ENCODE peak calls at places on chromosome 15, in five cellular contexts. U, T, V, C and K are unnamed samples.
A peak's percentile ranks its signal among the peaks of the same experiment; 100 is the strongest.

GRCh38 chr15:38683382-38684242 is 119.0 kb upstream of the RASGRP1 start:
- DNase-seq in U (peak; percentile 59), T (peak; percentile 27), V (peak; percentile 35), C (peak; percentile 63), K (peak; percentile 16)

GRCh38 chr15:73957276-73957675 is 31.0 kb downstream of the LOXL1 start:
- DNase-seq in U (no peak), T (no peak), V (no peak), C (no peak), K (no peak)

GRCh38 chr15:90681480-90681879 is 35.7 kb upstream of the BLM start:
- DNase-seq in U (peak; percentile 28), T (no peak), V (no peak), C (no peak), K (peak; percentile 96)

GRCh38 chr15:75606711-75607684 is 18.5 kb downstream of the SNUPN start:
- DNase-seq in U (no peak), T (no peak), V (peak; percentile 56), C (no peak), K (peak; percentile 65)

GRCh38 chr15:81294501-81294850 is 29.5 kb downstream of the STARD5 start:
- DNase-seq in U (no peak), T (no peak), V (no peak), C (no peak), K (no peak)

GRCh38 chr15:47614341-47614740 is 103.0 kb upstream of the SEMA6D start:
- DNase-seq in U (no peak), T (no peak), V (no peak), C (peak; percentile 35), K (no peak)

GRCh38 chr15:71780349-71780976 is 29.9 kb upstream of the NR2E3 start:
- DNase-seq in U (peak; percentile 84), T (no peak), V (peak; percentile 55), C (peak; percentile 80), K (peak; percentile 33)

GRCh38 chr15:43185161-43186002 is at the start of gene CCNDBP1:
- DNase-seq in U (peak; percentile 70), T (peak; percentile 84), V (peak; percentile 99), C (peak; percentile 97), K (peak; percentile 64)

GRCh38 chr15:35194296-35194695 is 109.2 kb upstream of the NANOGP8 start:
- DNase-seq in U (no peak), T (no peak), V (no peak), C (no peak), K (peak; percentile 6)

GRCh38 chr15:101652098-101652782 is at the start of gene TM2D3:
- DNase-seq in U (peak; percentile 93), T (peak; percentile 73), V (peak; percentile 96), C (peak; percentile 97), K (peak; percentile 75)
- H3K79me2 ChIP-seq in U (peaks cover 41% of the 10 kb centered on the region), T (peaks cover 47% of the 10 kb centered on the region), V (peaks cover 59% of the 10 kb centered on the region), C (peaks cover 41% of the 10 kb centered on the region), K (peaks cover 49% of the 10 kb centered on the region)

DNA sequence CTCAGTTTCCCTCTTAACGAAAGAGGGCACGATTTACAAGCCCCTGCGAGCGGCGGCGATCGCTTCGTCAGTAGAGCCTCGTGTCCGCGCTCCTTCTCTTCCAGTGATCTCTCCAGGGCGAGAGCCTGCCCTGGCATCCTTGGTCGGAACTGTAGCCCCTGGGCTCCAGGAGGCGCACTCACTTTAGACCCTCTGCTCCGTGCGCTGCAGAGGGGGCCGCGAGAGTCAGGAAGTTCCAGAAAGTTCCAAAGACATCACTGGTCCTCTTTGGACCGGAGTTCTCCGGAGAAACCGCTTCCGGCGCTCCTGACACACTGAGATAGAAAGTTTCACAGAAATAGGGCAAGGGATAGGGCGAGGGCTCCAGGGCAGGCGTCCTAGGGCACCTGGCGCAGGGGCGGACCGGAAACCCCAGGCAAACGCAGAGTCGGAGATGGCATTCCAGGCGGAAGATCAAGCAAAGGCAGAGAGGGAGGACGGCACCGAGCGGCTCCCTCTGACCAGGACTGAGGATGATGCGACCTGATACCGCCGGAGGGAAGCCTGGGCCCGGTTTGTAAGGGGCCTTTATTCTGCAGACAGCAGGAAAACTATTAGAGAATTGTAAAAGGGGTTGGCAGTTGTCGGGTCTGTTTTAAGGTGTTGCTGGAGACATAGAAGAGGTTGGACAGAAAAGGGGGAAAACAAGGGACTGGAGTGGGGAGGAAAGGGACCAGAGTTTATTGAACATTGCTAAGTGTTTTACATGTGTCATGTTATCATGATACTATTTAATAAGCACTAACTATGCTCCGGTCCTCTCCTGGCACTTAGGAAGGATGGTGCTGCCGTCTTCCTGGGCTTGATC is 1.3 kb upstream of the CPEB1 start:
- DNase-seq in U (no peak), T (no peak), V (no peak), C (peak; percentile 65), K (no peak)
- TF ChIP-seq EZH2 in U (peak; percentile 69), T (no peak), V (no peak), C (peak; percentile 86), K (peak; percentile 56)

DNA sequence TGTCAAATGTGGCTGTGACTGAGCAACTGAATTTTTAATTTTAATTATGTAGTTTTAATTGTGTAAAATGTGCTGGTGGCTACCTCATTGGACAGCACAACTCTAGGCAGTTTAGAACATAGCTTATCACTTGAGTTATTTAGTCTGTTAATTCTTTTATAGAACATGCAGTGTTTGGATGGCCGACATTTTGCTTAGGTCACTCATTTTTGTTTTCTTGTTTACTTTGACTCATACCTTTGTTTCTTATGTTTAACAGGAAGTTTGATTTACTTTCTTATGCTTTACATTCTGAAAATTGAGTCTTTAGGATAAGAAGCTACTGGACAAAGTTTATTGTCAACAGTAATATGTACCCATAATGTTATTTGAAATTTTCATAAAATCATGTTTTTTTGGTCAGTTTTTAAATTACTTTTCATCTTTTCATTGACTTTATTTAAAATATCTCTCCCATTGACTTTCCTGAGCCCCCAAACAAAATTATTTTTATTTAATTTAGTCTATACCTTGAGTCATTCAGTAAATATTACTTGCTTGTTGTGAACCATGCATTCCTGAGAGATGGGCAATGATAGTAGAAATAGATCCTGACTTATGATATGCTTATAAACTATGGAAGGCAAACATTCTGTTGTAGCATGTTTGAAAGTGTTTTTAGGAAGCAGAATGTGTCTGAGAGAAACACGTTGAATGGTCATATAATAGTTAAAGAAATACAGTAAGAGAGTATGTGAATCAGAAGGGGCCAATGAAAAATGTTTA is 60.6 kb downstream of the TCF12 start:
- DNase-seq in U (peak; percentile 19), T (no peak), V (no peak), C (no peak), K (peak; percentile 52)
- H3K79me2 ChIP-seq in U (peaks cover 85% of the 10 kb centered on the region), T (peaks cover 88% of the 10 kb centered on the region), V (peaks cover 93% of the 10 kb centered on the region), C (peaks cover 100% of the 10 kb centered on the region), K (peaks cover 97% of the 10 kb centered on the region)

DNA sequence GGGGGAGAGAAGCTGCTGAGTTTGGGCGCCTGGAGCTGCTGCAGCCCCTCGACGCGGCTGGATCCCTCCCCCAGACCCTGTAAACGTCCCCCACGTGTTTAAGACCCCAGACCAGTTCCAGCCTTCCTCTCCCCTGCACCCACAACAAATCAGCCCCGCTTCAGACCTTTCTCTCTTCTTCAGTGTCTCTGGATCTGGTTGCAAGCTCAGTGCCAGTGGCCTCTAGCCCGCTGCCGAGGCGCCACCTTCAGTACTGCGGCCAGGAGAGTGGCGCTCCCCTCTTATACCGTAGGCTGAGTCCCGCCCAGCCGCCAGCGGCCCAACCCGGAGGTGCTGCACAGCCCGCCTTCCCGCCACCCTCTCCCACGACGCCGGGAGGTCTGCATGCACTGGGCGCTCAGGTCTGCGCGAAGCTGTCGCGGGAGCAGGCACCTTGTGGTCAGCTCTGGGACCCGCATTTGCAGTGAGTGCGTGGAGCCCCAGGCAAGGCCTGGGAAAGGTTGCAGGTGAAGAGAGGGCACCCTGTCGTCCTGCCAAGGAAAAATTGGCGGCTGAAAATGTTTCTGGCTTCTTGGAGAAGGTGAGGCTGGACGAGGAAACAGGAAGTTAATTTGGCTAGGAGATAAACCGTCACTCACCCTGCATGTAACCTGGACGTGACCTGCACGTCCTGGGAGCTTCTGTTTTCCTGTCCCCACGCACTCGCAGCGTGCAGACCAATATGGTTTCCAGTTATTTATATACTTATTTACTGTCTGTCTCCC is at the start of gene C2CD4B:
- DNase-seq in U (peak; percentile 89), T (no peak), V (no peak), C (peak; percentile 71), K (no peak)
- TF ChIP-seq EZH2 in U (no peak), T (no peak), V (no peak), C (peak; percentile 70), K (no peak)

GRCh38 chr15:92596623-92597022 is 59.0 kb downstream of the FAM174B start:
- DNase-seq in U (no peak), T (no peak), V (no peak), C (no peak), K (no peak)
- H3K79me2 ChIP-seq in U (no peaks in the 10 kb centered on the region), T (no peaks in the 10 kb centered on the region), V (no peaks in the 10 kb centered on the region), C (no peaks in the 10 kb centered on the region), K (no peaks in the 10 kb centered on the region)